ENCODE peak calls at places on chromosomes 4 and X, in six cellular contexts. W is choroid plexus epithelial cell, H is fibroblast of lung, J is fibroblast of the aortic adventitia, N is fibroblast of mammary gland, V is mesothelial cell of epicardium. B is an unnamed sample.

GRCh38 chrX:97030463-97030862 is 146.8 kb downstream of the RPA4 start:
- DNase-seq in V (no peak), J (no peak), W (no peak), N (no peak), H (no peak), B (no peak)

GRCh38 chrX:111041018-111041462 is 55.0 kb upstream of the PAK3 start:
- DNase-seq in H (peak; percentile 83), N (peak; percentile 88), W (peak; percentile 44), J (peak; percentile 89), V (no peak), B (no peak)

GRCh38 chr4:168674077-168674747 is 177.4 kb downstream of the PALLD start:
- DNase-seq in H (peak; percentile 82), W (peak; percentile 98), J (peak; percentile 49), N (peak; percentile 38), V (no peak), B (no peak)

GRCh38 chr4:17494258-17494657 is 17.6 kb downstream of the QDPR start:
- DNase-seq in N (peak; percentile 96), H (peak; percentile 74), V (no peak), W (peak; percentile 71), J (peak; percentile 79), B (no peak)

GRCh38 chr4:147788791-147789190 is 56.9 kb downstream of the ARHGAP10 start:
- DNase-seq in V (no peak), W (peak; percentile 35), H (peak; percentile 61), J (peak; percentile 44), N (peak; percentile 44), B (no peak)

GRCh38 chr4:156169011-156169410 is 215.3 kb upstream of the CTSO start:
- DNase-seq in V (no peak), J (peak; percentile 94), W (peak; percentile 92), N (peak; percentile 94), H (peak; percentile 90), B (no peak)

GRCh38 chr4:122973465-122973864 is 51.1 kb upstream of the NUDT6 start:
- DNase-seq in J (no peak), W (no peak), V (no peak), H (no peak), N (no peak), B (no peak)

GRCh38 chrX:109352121-109352556 is 129.7 kb downstream of the GUCY2F start:
- DNase-seq in H (peak; percentile 63), V (no peak), N (peak; percentile 71), W (peak; percentile 75), J (peak; percentile 43), B (no peak)

GRCh38 chr4:162061214-162061613 is 102.6 kb downstream of the FSTL5 start:
- DNase-seq in H (no peak), J (no peak), N (no peak), V (no peak), W (peak; percentile 70), B (no peak)

GRCh38 chr4:66556651-66557278 is 886.5 kb upstream of the EPHA5 start:
- DNase-seq in H (no peak), J (no peak), N (no peak), V (no peak), W (peak; percentile 16), B (no peak)

GRCh38 chr4:73599182-73599581 is 21.1 kb downstream of the RASSF6 start:
- DNase-seq in H (peak; percentile 85), W (peak; percentile 89), N (peak; percentile 82), J (peak; percentile 74), V (no peak), B (no peak)

GRCh38 chr4:156476359-156476758 is 495.2 kb downstream of the PDGFC start:
- DNase-seq in J (peak; percentile 94), V (no peak), N (peak; percentile 97), W (peak; percentile 97), H (peak; percentile 94), B (no peak)

GRCh38 chrX:87299563-87300160 is 217.9 kb upstream of the KLHL4 start:
- DNase-seq in J (peak; percentile 38), V (no peak), W (peak; percentile 35), N (peak; percentile 27), H (peak; percentile 24), B (no peak)

GRCh38 chr4:10006604-10007435 is 14.5 kb downstream of the SLC2A9 start:
- DNase-seq in V (no peak), W (peak; percentile 45), J (peak; percentile 15), H (no peak), N (peak; percentile 35), B (no peak)

GRCh38 chrX:107348990-107349389 is 100.5 kb upstream of the FRMPD3 start:
- DNase-seq in J (no peak), V (no peak), W (no peak), H (no peak), N (no peak), B (no peak)

GRCh38 chr4:112514449-112515277 is 1.3 kb downstream of the NEUROG2 start:
- DNase-seq in V (no peak), N (peak; percentile 13), J (no peak), H (no peak), W (no peak), B (no peak)

GRCh38 chrX:79557212-79557611 is 190.1 kb upstream of the ITM2A start:
- DNase-seq in J (no peak), H (no peak), N (no peak), W (no peak), V (no peak), B (no peak)

GRCh38 chr4:176383273-176384077 is 63.7 kb downstream of the SPCS3 start:
- DNase-seq in H (peak; percentile 64), J (peak; percentile 86), V (no peak), N (peak; percentile 60), W (peak; percentile 32), B (no peak)

GRCh38 chr4:1347410-1347864 is 429 bp downstream of the UVSSA start:
- DNase-seq in W (peak; percentile 91), V (peak; percentile 45), N (peak; percentile 89), H (peak; percentile 84), J (peak; percentile 87), B (no peak)

GRCh38 chrX:13257223-13258051 is 62.4 kb downstream of the ATXN3L start:
- DNase-seq in N (no peak), V (no peak), W (no peak), H (no peak), J (no peak), B (no peak)

GRCh38 chr4:47914926-47915237 is 499 bp upstream of the NFXL1 start:
- DNase-seq in W (no peak), N (no peak), J (no peak), V (no peak), H (no peak), B (no peak)

GRCh38 chr4:16758206-16758605 is 140.2 kb downstream of the LDB2 start:
- DNase-seq in V (no peak), H (no peak), N (no peak), W (no peak), J (no peak), B (no peak)

GRCh38 chr4:71188197-71188625 is 150.6 kb upstream of the SLC4A4 start:
- DNase-seq in V (no peak), H (peak; percentile 39), W (no peak), J (no peak), N (no peak), B (no peak)

GRCh38 chr4:73703320-73703719 is 37.0 kb upstream of the CXCL8 start:
- DNase-seq in N (no peak), H (no peak), V (no peak), J (no peak), W (no peak), B (no peak)

GRCh38 chr4:6749340-6750171 is 33.0 kb upstream of the KIAA0232 start:
- DNase-seq in V (no peak), J (peak; percentile 48), W (peak; percentile 16), N (peak; percentile 75), H (peak; percentile 53), B (no peak)

GRCh38 chrX:135595543-135595942 is 75.1 kb downstream of the INTS6L start:
- DNase-seq in J (no peak), V (no peak), N (no peak), H (no peak), W (no peak), B (no peak)

GRCh38 chrX:135596495-135596894 is 76.0 kb downstream of the INTS6L start:
- DNase-seq in W (peak; percentile 39), V (no peak), H (peak; percentile 34), N (peak; percentile 26), J (peak; percentile 42), B (no peak)

DNA sequence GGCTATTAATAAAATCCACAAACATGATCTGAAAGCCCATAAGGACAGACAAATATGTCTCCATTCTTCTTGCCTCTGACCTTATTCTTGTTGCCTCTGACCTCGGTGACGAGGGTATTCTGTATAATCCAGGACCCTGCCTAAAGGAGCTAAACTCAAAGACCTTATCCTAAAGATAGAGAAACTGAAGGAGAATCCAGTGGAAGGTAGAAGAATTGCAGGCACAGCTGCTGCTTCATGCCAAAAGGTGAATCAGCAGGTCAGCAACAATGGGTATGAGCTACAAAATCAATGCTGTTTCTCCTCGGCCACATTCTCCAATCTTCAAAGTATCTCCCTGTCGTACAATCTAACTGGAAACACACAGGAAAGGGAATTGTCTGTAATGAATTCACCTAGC is 71.4 kb downstream of the INTS6L start:
- DNase-seq in W (no peak), V (no peak), H (no peak), N (no peak), J (no peak), B (no peak)
- TF ChIP-seq CTCF in W (no peak), V (no peak), H (no peak), N (no peak), J (no peak), B (no peak)

DNA sequence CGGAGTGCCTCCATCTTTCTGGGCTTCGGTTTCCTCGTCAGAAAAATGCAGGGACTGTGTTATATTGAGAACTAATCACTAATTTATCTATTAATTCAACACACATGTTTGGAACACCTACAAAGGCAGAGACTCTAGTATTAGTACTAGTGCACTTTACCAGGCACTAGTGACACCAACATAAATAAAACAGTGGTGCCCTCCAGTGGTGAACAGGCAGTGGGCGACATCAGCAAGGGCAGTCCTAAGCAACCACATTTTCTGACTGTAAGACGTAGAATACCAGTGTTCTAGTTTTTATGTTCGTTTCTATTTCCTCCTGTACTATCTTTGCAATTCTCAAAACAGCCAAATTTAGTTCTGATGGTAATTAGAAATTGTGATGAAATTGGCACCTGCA is 69.1 kb upstream of the UCP1 start:
- DNase-seq in J (peak; percentile 24), V (no peak), H (peak; percentile 23), W (peak; percentile 46), N (peak; percentile 37), B (no peak)
- TF ChIP-seq CTCF in J (peak; percentile 35), V (no peak), H (peak; percentile 16), W (peak; percentile 61), N (peak; percentile 48), B (peak; percentile 52)

DNA sequence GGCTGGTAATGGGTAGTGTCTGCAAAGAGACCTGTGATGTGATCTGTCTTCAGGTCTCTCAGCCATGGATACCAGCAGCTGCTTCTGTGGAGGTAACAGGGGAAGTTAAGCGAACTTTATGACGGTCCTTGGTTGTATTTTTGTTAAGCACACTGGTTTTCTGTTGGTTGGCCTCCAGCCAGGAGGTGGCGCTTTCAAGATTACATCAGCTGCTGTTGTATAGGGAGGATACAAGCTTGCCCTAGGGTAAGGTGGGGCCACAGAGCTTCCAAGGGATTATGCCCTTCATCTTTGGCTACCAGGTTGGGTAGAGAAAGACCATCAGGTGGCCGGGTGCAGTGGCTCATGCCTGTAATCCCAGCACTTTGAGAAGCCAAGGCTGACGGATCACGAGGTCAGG is 834.2 kb upstream of the GALNTL6 start:
- DNase-seq in N (no peak), J (no peak), V (no peak), W (no peak), H (no peak), B (no peak)
- TF ChIP-seq CTCF in N (no peak), J (no peak), V (no peak), W (no peak), H (no peak), B (no peak)

DNA sequence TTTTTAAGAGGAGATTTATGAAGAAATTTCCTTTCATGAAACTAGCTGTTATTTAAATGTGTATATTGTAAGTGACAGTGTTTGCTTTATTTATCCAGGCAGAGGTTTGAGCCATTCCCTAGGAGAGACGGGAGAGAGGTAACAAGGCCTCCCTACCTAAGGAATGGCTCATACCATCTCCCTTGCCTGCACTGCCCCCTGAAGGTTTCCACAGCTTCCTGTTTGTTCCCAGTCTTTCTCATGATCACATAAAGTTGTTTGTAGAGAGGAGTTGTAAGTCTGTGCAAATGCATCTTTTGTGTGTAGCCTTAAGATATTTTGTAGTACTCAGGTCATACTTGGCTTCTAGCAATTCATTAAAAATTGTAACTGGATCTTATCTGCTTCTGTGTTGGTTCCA is 1504.5 kb upstream of the PCDH10 start:
- DNase-seq in N (peak; percentile 51), W (peak; percentile 77), J (peak; percentile 32), H (peak; percentile 45), V (no peak), B (no peak)
- TF ChIP-seq CTCF in N (peak; percentile 70), W (peak; percentile 93), J (peak; percentile 42), H (peak; percentile 39), V (no peak), B (peak; percentile 35)